ENCODE peak calls at places on chromosomes 16 and 17, in five cellular contexts. N is HEK293T, O is HCT116, R is GM12878, L is H1. P is an unnamed sample.

GRCh38 chr16:61926766-61927165 is 109.5 kb downstream of the CDH8 start:
- DNase-seq in N (no peak), O (no peak), R (no peak), L (no peak), P (no peak)

GRCh38 chr17:81230043-81230820 is 7.5 kb upstream of the CEP131 start:
- DNase-seq in N (peak), O (no peak), R (no peak), L (no peak), P (peak)

GRCh38 chr17:71496552-71496951 is 624.3 kb upstream of the SOX9 start:
- DNase-seq in N (no peak), O (no peak), R (no peak), L (no peak), P (no peak)

GRCh38 chr17:48575673-48576478 is 2.3 kb downstream of the HOXB4 start:
- DNase-seq in N (no peak), O (no peak), R (no peak), L (no peak), P (no peak)

GRCh38 chr17:78762007-78762406 is 20.1 kb downstream of the CYTH1 start:
- DNase-seq in N (no peak), O (no peak), R (no peak), L (no peak), P (no peak)

GRCh38 chr17:19304209-19304608 is 58.3 kb downstream of the B9D1 start:
- DNase-seq in N (no peak), O (no peak), R (no peak), L (no peak), P (no peak)

GRCh38 chr16:66585477-66586239 is 6.4 kb downstream of the CMTM2 start:
- DNase-seq in N (no peak), O (no peak), R (no peak), L (no peak), P (no peak)

GRCh38 chr17:81380117-81380516 is 15.1 kb upstream of the BAHCC1 start:
- DNase-seq in N (no peak), O (no peak), R (no peak), L (no peak), P (no peak)

GRCh38 chr16:55955845-55956244 is 80.7 kb upstream of the CES5A start:
- DNase-seq in N (no peak), O (no peak), R (no peak), L (no peak), P (no peak)

GRCh38 chr16:12902511-12903324 is 1.3 kb downstream of the SHISA9 start:
- DNase-seq in N (no peak), O (no peak), R (no peak), L (no peak), P (peak)

GRCh38 chr17:71071041-71071440 is 901.7 kb downstream of the KCNJ2 start:
- DNase-seq in N (no peak), O (peak), R (no peak), L (no peak), P (no peak)

GRCh38 chr17:59378621-59379194 is 47.3 kb downstream of the YPEL2 start:
- DNase-seq in N (no peak), O (no peak), R (no peak), L (no peak), P (no peak)

GRCh38 chr16:56643080-56643778 is 4.8 kb downstream of the MT1A start:
- DNase-seq in N (no peak), O (peak), R (no peak), L (no peak), P (peak)

GRCh38 chr17:15261063-15261817 is 3.9 kb downstream of the PMP22 start:
- DNase-seq in N (peak), O (no peak), R (no peak), L (no peak), P (peak)

DNA sequence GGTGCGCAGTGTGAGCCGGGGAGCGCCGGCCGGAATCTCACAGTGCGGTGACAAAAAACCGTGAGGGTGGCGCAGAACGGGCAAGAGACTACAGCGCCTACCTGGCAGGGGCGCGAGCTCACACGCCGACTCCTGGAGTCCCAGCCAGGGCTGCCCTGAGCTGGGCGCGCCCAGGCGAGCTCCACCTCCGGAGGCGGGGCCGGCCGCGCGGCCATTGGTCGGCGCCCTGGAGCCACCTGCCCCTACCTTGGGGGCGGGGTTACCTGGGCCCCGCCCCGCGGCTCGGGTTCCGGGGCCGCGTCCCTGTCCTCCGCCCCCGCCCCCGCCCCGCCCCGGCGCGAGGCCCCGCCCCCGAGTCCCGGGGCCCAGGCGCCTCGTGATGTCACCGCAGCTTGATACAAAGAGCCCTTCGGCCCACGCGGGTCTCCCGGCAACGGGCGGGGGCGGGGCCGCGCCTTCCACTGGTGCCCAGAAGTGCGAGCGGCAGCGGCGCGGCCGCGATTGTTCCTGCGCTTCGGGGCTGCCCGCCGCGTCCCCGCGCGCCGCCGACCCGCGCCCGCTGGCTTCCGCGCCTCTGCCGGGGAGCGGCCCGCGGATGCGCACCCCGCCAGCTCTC is 96.3 kb downstream of the RAB11FIP4 start:
- DNase-seq in N (peak), O (peak), R (no peak), L (peak), P (peak)
- TF ChIP-seq SP1 in N (no peak), O (peak), R (peak), L (peak), P (peak)

GRCh38 chr16:4264546-4264945 is 8.3 kb downstream of the TFAP4 start:
- DNase-seq in N (no peak), O (no peak), R (no peak), L (no peak), P (no peak)
- TF ChIP-seq SP1 in N (no peak), O (no peak), R (no peak), L (no peak), P (no peak)

GRCh38 chr16:86498661-86499493 is 11.4 kb upstream of the FOXF1 start:
- DNase-seq in N (no peak), O (no peak), R (no peak), L (no peak), P (no peak)

GRCh38 chr16:86501989-86502855 is 8.1 kb upstream of the FOXF1 start:
- DNase-seq in N (no peak), O (no peak), R (no peak), L (no peak), P (no peak)

GRCh38 chr16:86498155-86498651 is 12.1 kb upstream of the FOXF1 start:
- DNase-seq in N (no peak), O (no peak), R (no peak), L (no peak), P (no peak)

GRCh38 chr16:86500708-86501510 is 9.4 kb upstream of the FOXF1 start:
- DNase-seq in N (no peak), O (no peak), R (no peak), L (no peak), P (no peak)

GRCh38 chr16:86499889-86500707 is 10.2 kb upstream of the FOXF1 start:
- DNase-seq in N (no peak), O (no peak), R (no peak), L (no peak), P (no peak)
- TF ChIP-seq SP1 in N (no peak), O (no peak), R (no peak), L (no peak), P (no peak)

GRCh38 chr16:50209548-50210265 is 56.6 kb downstream of the TENT4B start:
- DNase-seq in N (no peak), O (no peak), R (no peak), L (no peak), P (peak)
- TF ChIP-seq SP1 in N (no peak), O (no peak), R (no peak), L (no peak), P (no peak)

DNA sequence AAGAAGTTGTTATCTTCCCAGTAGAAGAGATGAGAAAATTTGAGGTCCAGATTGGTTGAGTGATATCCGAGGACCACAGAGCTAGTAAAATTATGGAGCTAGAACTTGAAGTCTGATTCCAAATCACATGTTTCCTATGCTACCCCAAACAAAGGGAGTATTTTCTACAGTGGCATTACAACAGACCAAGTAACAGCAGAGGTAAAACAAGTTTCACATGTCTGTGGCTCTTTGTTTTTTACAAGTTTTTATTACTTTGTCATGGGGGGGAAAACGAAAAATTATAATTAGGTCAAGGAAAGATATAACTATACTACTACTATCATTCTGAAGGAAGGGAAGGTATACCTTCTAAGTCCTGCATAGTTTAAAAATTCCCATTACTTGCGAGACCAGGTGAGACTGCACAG is 49.4 kb downstream of the KANSL1 start:
- DNase-seq in N (no peak), O (no peak), R (no peak), L (no peak), P (no peak)
- TF ChIP-seq SP1 in N (no peak), O (no peak), R (no peak), L (no peak), P (no peak)